ENCODE peak calls at places on chromosomes 6 and 20, in eight cellular contexts. N, R, I, S, U, G, A and L are unnamed samples.

GRCh38 chr6:169092375-169092774 is 161.3 kb downstream of the THBS2 start:
- DNase-seq in R (no peak), I (no peak), G (no peak), S (no peak), A (no peak), U (no peak), N (no peak), L (peak; percentile 40)

GRCh38 chr6:148358196-148358785 is 15.7 kb downstream of the SASH1 start:
- DNase-seq in S (no peak), U (no peak), A (peak; percentile 40), I (no peak), R (no peak), G (no peak), N (no peak), L (no peak)

GRCh38 chr6:106614131-106614530 is 15.2 kb downstream of the RTN4IP1 start:
- DNase-seq in U (no peak), N (no peak), A (no peak), S (no peak), R (no peak), G (no peak), I (no peak), L (no peak)

GRCh38 chr6:44151348-44152108 is 7.1 kb upstream of the CAPN11 start:
- DNase-seq in R (no peak), S (no peak), I (peak; percentile 65), U (no peak), A (peak; percentile 47), G (peak; percentile 92), N (peak; percentile 89), L (peak; percentile 51)

GRCh38 chr6:88048556-88048955 is 915 bp downstream of the SPACA1 start:
- DNase-seq in G (no peak), U (no peak), N (no peak), I (peak; percentile 2), R (no peak), A (no peak), S (no peak), L (no peak)

GRCh38 chr6:133889557-133890301 is 816 bp downstream of the TCF21 start:
- DNase-seq in I (no peak), R (no peak), S (no peak), A (no peak), N (no peak), G (no peak), U (no peak), L (no peak)

GRCh38 chr20:32516985-32517873 is 67.9 kb downstream of the NOL4L start:
- DNase-seq in G (no peak), U (no peak), R (no peak), I (no peak), S (no peak), N (no peak), A (peak; percentile 65), L (no peak)

GRCh38 chr6:71294121-71294523 is 5.5 kb downstream of the OGFRL1 start:
- DNase-seq in S (no peak), U (no peak), I (no peak), R (no peak), A (no peak), N (no peak), G (no peak), L (peak; percentile 79)

GRCh38 chr6:16136086-16136485 is 7.2 kb downstream of the MYLIP start:
- DNase-seq in A (no peak), R (no peak), U (no peak), N (no peak), G (no peak), S (no peak), I (no peak), L (no peak)

GRCh38 chr20:34458631-34459030 is 57.6 kb upstream of the DYNLRB1 start:
- DNase-seq in A (no peak), R (no peak), S (no peak), N (no peak), I (no peak), G (no peak), U (no peak), L (no peak)
- H3K36me3 ChIP-seq in A (peaks cover 3% of the 10 kb centered on the region), R (peaks cover 2% of the 10 kb centered on the region), S (peaks cover 19% of the 10 kb centered on the region), N (peaks cover 83% of the 10 kb centered on the region), I (peaks cover 5% of the 10 kb centered on the region), G (peaks cover 47% of the 10 kb centered on the region), U (peaks cover 10% of the 10 kb centered on the region), L (peaks cover 46% of the 10 kb centered on the region)

DNA sequence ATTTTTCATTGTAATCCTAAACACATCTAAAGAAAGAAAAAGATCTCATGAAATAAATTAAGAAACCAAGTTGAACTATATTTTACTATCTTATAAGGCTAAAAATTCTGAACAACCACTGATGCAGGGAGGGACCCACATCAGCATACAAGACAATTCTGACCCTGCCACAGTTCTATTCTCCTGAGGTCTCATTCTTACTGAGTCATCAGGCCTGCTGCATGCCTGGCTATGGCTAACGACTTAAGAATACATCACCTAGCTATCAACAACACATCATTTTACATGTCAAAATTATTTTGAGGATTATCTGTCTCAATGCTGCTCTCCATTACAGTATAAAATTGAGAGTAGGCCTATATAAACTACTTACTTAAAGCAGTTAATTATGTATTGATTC is 52.9 kb downstream of the FBXL4 start:
- DNase-seq in S (no peak), A (no peak), G (no peak), R (no peak), I (no peak), N (no peak), U (no peak), L (peak; percentile 48)
- H3K4me3 ChIP-seq in S (no peak overlapping the region), A (no peak overlapping the region), G (no peak overlapping the region), R (no peak overlapping the region), I (no peak overlapping the region), N (no peak overlapping the region), U (no peak overlapping the region), L (no peak overlapping the region)

GRCh38 chr6:159759645-159760044 is 2.2 kb upstream of the ACAT2 start:
- DNase-seq in R (no peak), G (no peak), U (no peak), I (no peak), A (no peak), S (no peak), N (no peak), L (no peak)

GRCh38 chr6:159761873-159762680 is at the start of gene ACAT2:
- DNase-seq in R (peak; percentile 78), S (peak; percentile 71), I (peak; percentile 98), N (peak; percentile 97), U (peak; percentile 91), A (peak; percentile 94), G (peak; percentile 97), L (peak; percentile 92)

GRCh38 chr6:159760602-159761057 is 1.2 kb upstream of the ACAT2 start:
- DNase-seq in G (no peak), I (no peak), N (no peak), S (no peak), U (no peak), R (no peak), A (no peak), L (peak; percentile 49)

GRCh38 chr6:159761135-159761872 is 541 bp upstream of the ACAT2 start:
- DNase-seq in U (no peak), R (no peak), N (peak; percentile 68), S (no peak), I (peak; percentile 24), A (no peak), G (peak; percentile 28), L (peak; percentile 3)

GRCh38 chr6:159762681-159763293 is 942 bp downstream of the ACAT2 start:
- DNase-seq in G (no peak), A (no peak), R (no peak), U (no peak), I (peak; percentile 37), S (no peak), N (no peak), L (no peak)
- H3K36me3 ChIP-seq in G (peaks cover 73% of the 10 kb centered on the region), A (no peaks in the 10 kb centered on the region), R (peaks cover 4% of the 10 kb centered on the region), U (peaks cover 4% of the 10 kb centered on the region), I (peaks cover 3% of the 10 kb centered on the region), S (peaks cover 9% of the 10 kb centered on the region), N (peaks cover 35% of the 10 kb centered on the region), L (peaks cover 41% of the 10 kb centered on the region)

DNA sequence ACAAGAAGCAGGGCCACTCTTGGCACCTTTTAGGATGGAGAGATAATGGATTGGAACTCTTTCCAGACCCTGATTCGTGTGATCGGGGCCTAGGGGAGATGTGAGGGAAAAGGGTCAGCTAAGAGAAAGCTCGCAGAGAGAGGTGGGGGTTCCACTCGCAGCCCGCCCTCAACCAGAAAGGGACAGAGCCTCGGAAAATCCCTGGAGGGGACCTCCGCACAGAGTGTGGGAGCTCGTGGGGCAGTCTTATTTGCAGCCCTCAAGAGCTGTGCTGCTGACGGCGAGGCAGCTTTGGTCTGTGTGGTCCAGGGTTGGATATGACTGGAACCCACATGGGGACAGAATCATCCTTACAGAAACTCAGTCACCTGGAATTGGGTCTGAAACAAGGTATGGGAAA is 184.3 kb upstream of the PMEPA1 start:
- DNase-seq in I (no peak), S (no peak), R (no peak), N (no peak), U (no peak), G (no peak), A (no peak), L (no peak)
- H3K4me3 ChIP-seq in I (no peak overlapping the region), S (no peak overlapping the region), R (no peak overlapping the region), N (no peak overlapping the region), U (no peak overlapping the region), G (no peak overlapping the region), A (no peak overlapping the region), L (no peak overlapping the region)

GRCh38 chr20:47635256-47635655 is 133.6 kb downstream of the NCOA3 start:
- DNase-seq in I (no peak), U (no peak), N (no peak), R (no peak), G (no peak), S (no peak), A (no peak), L (no peak)
- H3K36me3 ChIP-seq in I (peaks cover 15% of the 10 kb centered on the region), U (peaks cover 28% of the 10 kb centered on the region), N (peaks cover 86% of the 10 kb centered on the region), R (peaks cover 14% of the 10 kb centered on the region), G (peaks cover 14% of the 10 kb centered on the region), S (peaks cover 19% of the 10 kb centered on the region), A (no peaks in the 10 kb centered on the region), L (peaks cover 45% of the 10 kb centered on the region)

GRCh38 chr20:19887566-19888268 is 129.4 kb upstream of the NAA20 start:
- DNase-seq in S (no peak), R (no peak), A (peak; percentile 28), U (no peak), G (no peak), N (no peak), I (peak; percentile 79), L (no peak)
- H3K4me3 ChIP-seq in S (peak overlapping the region; percentile 71), R (no peak overlapping the region), A (peak overlapping the region; percentile 16), U (peak overlapping the region; percentile 61), G (no peak overlapping the region), N (peak overlapping the region; percentile 43), I (peak overlapping the region; percentile 35), L (no peak overlapping the region)